ENCODE peak calls at places on chromosomes 2 and 18, in nine cellular contexts. R, M, S, U, T, Y, L, V and C are unnamed samples.

GRCh38 chr2:162840598-162841246 is 2.2 kb upstream of the KCNH7 start:
- DNase-seq in S (peak), U (peak), V (peak), Y (no peak), M (peak), R (peak), L (peak), T (peak), C (no peak)

GRCh38 chr2:84940088-84940470 is 30.9 kb upstream of the KCMF1 start:
- DNase-seq in R (no peak), S (no peak), V (no peak), L (no peak), Y (no peak), M (no peak), T (no peak), U (no peak), C (no peak)

GRCh38 chr2:237558918-237559645 is 7.3 kb upstream of the PRLH start:
- DNase-seq in Y (peak), R (peak), U (peak), M (peak), T (peak), V (peak), S (peak), L (no peak), C (peak)

GRCh38 chr2:236193026-236193425 is 24.8 kb upstream of the GBX2 start:
- DNase-seq in S (no peak), R (no peak), Y (no peak), T (no peak), M (no peak), U (no peak), V (no peak), L (no peak), C (no peak)

GRCh38 chr18:22469061-22469689 is 51.5 kb upstream of the CTAGE1 start:
- DNase-seq in U (no peak), L (no peak), Y (no peak), V (peak), S (no peak), T (no peak), R (no peak), M (no peak), C (no peak)

GRCh38 chr2:58515827-58516574 is 274.9 kb upstream of the FANCL start:
- DNase-seq in U (peak), Y (no peak), T (no peak), V (no peak), S (no peak), M (no peak), L (no peak), R (peak), C (no peak)

GRCh38 chr2:37625156-37625555 is 46.3 kb downstream of the CDC42EP3 start:
- DNase-seq in S (peak), M (no peak), Y (no peak), T (no peak), L (no peak), U (peak), R (peak), V (peak), C (no peak)

GRCh38 chr2:70553334-70553583 is 367 bp downstream of the TGFA start:
- DNase-seq in S (no peak), U (no peak), L (no peak), R (peak), M (no peak), V (no peak), T (peak), Y (no peak), C (no peak)

GRCh38 chr2:177641321-177641720 is 248.7 kb downstream of the AGPS start:
- DNase-seq in R (no peak), U (peak), T (no peak), L (no peak), V (no peak), M (no peak), S (no peak), Y (no peak), C (no peak)

GRCh38 chr2:10269711-10270610 is 32.7 kb upstream of the HPCAL1 start:
- DNase-seq in Y (no peak), L (no peak), R (no peak), S (no peak), T (no peak), M (no peak), V (no peak), U (no peak), C (no peak)

GRCh38 chr2:229412686-229413085 is 141.6 kb upstream of the PID1 start:
- DNase-seq in S (peak), T (no peak), L (no peak), Y (no peak), R (no peak), V (no peak), U (peak), M (no peak), C (no peak)

GRCh38 chr2:27960237-27960912 is 69.8 kb downstream of the BABAM2 start:
- DNase-seq in Y (no peak), U (peak), T (no peak), M (peak), R (peak), L (no peak), V (peak), S (peak), C (no peak)

GRCh38 chr2:150606380-150607060 is 119.1 kb upstream of the RND3 start:
- DNase-seq in M (no peak), Y (no peak), L (no peak), T (no peak), V (no peak), R (no peak), S (peak), U (no peak), C (no peak)

GRCh38 chr2:121205321-121205942 is 79.6 kb downstream of the TFCP2L1 start:
- DNase-seq in V (peak), U (no peak), L (no peak), T (peak), Y (no peak), S (peak), M (no peak), R (peak), C (peak)

GRCh38 chr18:9233771-9234440 is 97.3 kb downstream of the ANKRD12 start:
- DNase-seq in M (no peak), T (no peak), R (no peak), L (no peak), V (no peak), U (no peak), Y (no peak), S (no peak), C (no peak)

GRCh38 chr2:236712304-236712703 is 142.7 kb downstream of the ACKR3 start:
- DNase-seq in M (no peak), R (peak), V (peak), Y (no peak), S (no peak), L (no peak), T (no peak), U (peak), C (no peak)

GRCh38 chr18:48663096-48663930 is 124.5 kb downstream of the CTIF start:
- DNase-seq in V (no peak), S (no peak), U (no peak), M (no peak), L (no peak), T (no peak), R (no peak), Y (peak), C (no peak)

GRCh38 chr2:31558401-31559295 is 22.1 kb downstream of the SRD5A2 start:
- DNase-seq in U (peak), L (no peak), T (no peak), S (peak), M (peak), R (peak), Y (no peak), V (peak), C (no peak)

GRCh38 chr2:43041661-43042360 is 184.6 kb downstream of the ZFP36L2 start:
- DNase-seq in S (peak), T (peak), R (peak), U (peak), L (no peak), Y (peak), V (peak), M (no peak), C (peak)

GRCh38 chr2:26850002-26850431 is 2.1 kb downstream of the DPYSL5 start:
- DNase-seq in Y (no peak), S (no peak), U (no peak), V (no peak), T (no peak), L (no peak), M (no peak), R (no peak), C (no peak)

GRCh38 chr2:26848336-26849055 is 564 bp downstream of the DPYSL5 start:
- DNase-seq in M (no peak), R (no peak), T (peak), V (no peak), U (no peak), S (peak), L (no peak), Y (no peak), C (no peak)

GRCh38 chr2:26852405-26853348 is 4.7 kb downstream of the DPYSL5 start:
- DNase-seq in M (no peak), V (no peak), T (no peak), R (no peak), S (peak), U (peak), Y (no peak), L (no peak), C (no peak)

GRCh38 chr2:26849056-26850001 is 1.4 kb downstream of the DPYSL5 start:
- DNase-seq in Y (no peak), U (no peak), M (no peak), S (peak), V (no peak), L (no peak), T (peak), R (no peak), C (no peak)

DNA sequence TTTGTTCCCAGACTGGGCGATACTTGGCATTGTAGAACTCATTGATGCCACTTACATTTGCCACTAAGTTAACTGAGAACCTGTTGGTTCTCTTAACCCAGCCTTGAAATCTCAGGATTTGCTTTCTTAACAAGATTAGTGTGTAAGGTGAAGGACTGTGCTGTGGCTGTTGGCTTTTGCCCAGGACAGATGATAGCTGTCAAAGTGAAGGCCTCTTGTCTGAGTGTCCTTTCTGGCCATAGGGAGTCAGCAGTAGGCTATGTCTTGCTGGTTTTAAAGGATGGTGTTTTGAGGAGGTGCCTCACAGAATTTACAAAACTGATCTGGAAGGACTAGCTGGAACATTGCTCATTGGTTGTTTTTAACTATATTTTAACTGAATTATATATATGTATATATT is 2.6 kb downstream of the DPYSL5 start:
- DNase-seq in U (no peak), V (no peak), T (no peak), R (no peak), M (no peak), L (no peak), S (no peak), Y (no peak), C (no peak)
- TF ChIP-seq CTCF in U (no peak), V (no peak), T (no peak), R (no peak), M (no peak), L (no peak), S (no peak), Y (no peak), C (no peak)

DNA sequence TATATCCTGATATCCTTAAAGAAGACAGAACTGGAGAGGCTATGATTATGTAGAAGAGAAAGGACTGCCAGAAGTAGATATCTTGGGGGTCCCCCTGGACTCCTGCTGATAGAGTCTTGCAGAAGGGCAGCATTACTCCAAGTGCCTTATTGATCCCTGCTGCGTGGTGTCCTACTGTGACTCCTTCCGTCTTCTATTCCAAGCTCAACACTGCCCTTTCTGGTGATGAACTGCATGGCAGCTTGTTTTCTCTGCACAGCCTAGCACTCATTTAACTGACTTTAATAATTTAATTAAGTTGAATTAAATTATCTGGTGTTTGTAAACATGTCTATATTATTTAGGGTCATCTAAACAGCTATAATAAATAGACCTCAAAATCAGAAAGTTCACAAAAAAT is 194.1 kb upstream of the DSEL start:
- DNase-seq in T (no peak), Y (no peak), S (no peak), L (no peak), U (peak), M (peak), V (no peak), R (peak), C (no peak)
- TF ChIP-seq CTCF in T (no peak), Y (no peak), S (no peak), L (peak), U (peak), M (peak), V (peak), R (peak), C (peak)

GRCh38 chr2:46184794-46185583 is 112.2 kb upstream of the EPAS1 start:
- DNase-seq in L (no peak), S (no peak), T (no peak), Y (no peak), V (no peak), R (no peak), U (no peak), M (no peak), C (no peak)
- TF ChIP-seq CTCF in L (peak), S (no peak), T (no peak), Y (no peak), V (peak), R (no peak), U (peak), M (peak), C (no peak)

GRCh38 chr2:47653036-47653435 is 129.9 kb upstream of the MSH6 start:
- DNase-seq in U (no peak), V (no peak), Y (no peak), M (no peak), S (no peak), L (no peak), T (no peak), R (no peak), C (no peak)

GRCh38 chr2:47652041-47652713 is 130.8 kb upstream of the MSH6 start:
- DNase-seq in R (no peak), L (no peak), T (no peak), V (no peak), Y (no peak), U (no peak), M (no peak), S (no peak), C (no peak)

GRCh38 chr2:47655563-47655880 is 127.4 kb upstream of the MSH6 start:
- DNase-seq in T (no peak), U (no peak), S (no peak), V (no peak), Y (no peak), R (no peak), L (no peak), M (no peak), C (no peak)

GRCh38 chr2:47654790-47655562 is 128.0 kb upstream of the MSH6 start:
- DNase-seq in R (peak), M (no peak), U (no peak), S (no peak), L (peak), Y (no peak), V (no peak), T (no peak), C (no peak)

GRCh38 chr2:47653909-47654789 is 128.8 kb upstream of the MSH6 start:
- DNase-seq in L (no peak), M (no peak), T (no peak), V (no peak), Y (peak), R (peak), U (peak), S (no peak), C (no peak)
- TF ChIP-seq CTCF in L (peak), M (peak), T (no peak), V (peak), Y (no peak), R (peak), U (peak), S (peak), C (peak)

GRCh38 chr18:1778496-1779178 is 792.7 kb downstream of the METTL4 start:
- DNase-seq in M (no peak), S (no peak), L (no peak), T (no peak), Y (no peak), R (no peak), V (no peak), U (no peak), C (no peak)
- TF ChIP-seq CTCF in M (no peak), S (no peak), L (no peak), T (no peak), Y (no peak), R (no peak), V (no peak), U (no peak), C (no peak)

DNA sequence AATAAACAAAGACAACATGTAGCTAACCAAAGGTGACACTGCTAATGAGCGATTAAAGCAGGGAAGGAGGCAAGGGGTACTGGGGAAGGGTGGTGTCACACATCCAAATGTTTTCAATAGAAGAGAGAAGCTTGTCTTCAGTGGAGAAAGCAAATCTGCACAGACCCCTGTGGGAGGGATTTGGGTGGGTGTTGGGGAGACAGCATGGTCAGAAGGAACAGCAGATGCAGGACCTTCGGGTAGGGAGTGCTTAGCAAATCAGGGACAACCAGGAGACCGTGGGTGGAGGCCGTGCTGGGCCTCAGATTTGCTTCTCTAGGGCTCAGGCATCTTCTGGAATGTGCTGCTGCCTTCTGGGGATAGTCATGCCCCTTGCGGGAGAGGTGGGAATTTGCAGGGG is 185.3 kb upstream of the RAB6C start:
- DNase-seq in U (no peak), S (no peak), R (no peak), V (no peak), M (no peak), L (no peak), Y (no peak), T (no peak), C (no peak)
- TF ChIP-seq CTCF in U (no peak), S (no peak), R (no peak), V (no peak), M (no peak), L (no peak), Y (no peak), T (no peak), C (no peak)